ENCODE peak calls at places on chromosome 1, in nine cellular contexts. K is fibroblast of lung, S is small intestine, I is substantia nigra, D is brain microvascular endothelial cell, F is amniotic stem cell, Y is HEK293T, U is ureter, M is A549. V is an unnamed sample.

GRCh38 chr1:46363121-46363520 is 22.5 kb downstream of the NSUN4 start:
- DNase-seq in K (no peak), S (no peak), I (no peak), D (no peak), F (no peak), Y (no peak), U (no peak), M (no peak), V (no peak)

GRCh38 chr1:205998457-205999241 is 4.5 kb downstream of the RAB7B start:
- DNase-seq in K (peak; percentile 12), S (no peak), I (peak; percentile 33), D (no peak), F (no peak), Y (no peak), U (peak; percentile 38), M (no peak), V (no peak)

GRCh38 chr1:177256153-177256814 is 85.5 kb downstream of the BRINP2 start:
- DNase-seq in K (peak; percentile 99), S (peak; percentile 77), I (peak; percentile 47), D (peak; percentile 87), F (no peak), Y (peak; percentile 73), U (peak; percentile 63), M (peak; percentile 33), V (peak; percentile 97)

GRCh38 chr1:106926748-106927582 is 129.5 kb upstream of the PRMT6 start:
- DNase-seq in K (peak; percentile 14), S (no peak), I (no peak), D (no peak), F (no peak), Y (no peak), U (no peak), M (no peak), V (peak; percentile 58)

GRCh38 chr1:228396770-228397453 is 9.7 kb downstream of the TRIM11 start:
- DNase-seq in K (no peak), S (no peak), I (no peak), D (no peak), F (no peak), Y (no peak), U (no peak), M (no peak), V (no peak)

GRCh38 chr1:160570847-160571246 is 8.4 kb downstream of the CD84 start:
- DNase-seq in K (no peak), S (no peak), I (no peak), D (no peak), F (no peak), Y (no peak), U (no peak), M (no peak), V (no peak)

GRCh38 chr1:204623365-204623893 is 62.1 kb downstream of the LRRN2 start:
- DNase-seq in K (peak; percentile 69), S (peak; percentile 91), I (no peak), D (peak; percentile 43), F (no peak), Y (no peak), U (no peak), M (peak; percentile 36), V (peak; percentile 57)

GRCh38 chr1:59446257-59446901 is 149.5 kb downstream of the FGGY start:
- DNase-seq in K (peak; percentile 89), S (no peak), I (no peak), D (peak; percentile 91), F (peak; percentile 66), Y (no peak), U (no peak), M (no peak), V (peak; percentile 48)

GRCh38 chr1:15771836-15772516 is 13.4 kb downstream of the FBLIM1 start:
- DNase-seq in K (no peak), S (no peak), I (no peak), D (no peak), F (no peak), Y (no peak), U (no peak), M (no peak), V (no peak)

GRCh38 chr1:225921734-225922709 is 2.0 kb downstream of the PYCR2 start:
- DNase-seq in K (no peak), S (peak; percentile 47), I (no peak), D (no peak), F (no peak), Y (no peak), U (peak; percentile 79), M (no peak), V (peak; percentile 17)